ENCODE peak calls at places on chromosome 13, in six cellular contexts. I is GM06990, Z is colonic mucosa, W is OCI-LY7, F is thoracic aorta, D is fibroblast of pulmonary artery. X is an unnamed sample.

GRCh38 chr13:29702912-29703351 is 107.4 kb upstream of the SLC7A1 start:
- DNase-seq in Z (no peak), W (no peak), F (no peak), I (no peak), D (peak), X (no peak)

GRCh38 chr13:48564046-48564445 is 31.2 kb upstream of the RCBTB2 start:
- DNase-seq in I (no peak), F (no peak), Z (no peak), W (no peak), D (no peak), X (no peak)

GRCh38 chr13:100235311-100235901 is 146.5 kb downstream of the PCCA start:
- DNase-seq in F (no peak), D (peak), W (peak), Z (peak), I (no peak), X (peak)

GRCh38 chr13:100203696-100204367 is 114.9 kb downstream of the PCCA start:
- DNase-seq in I (peak), Z (no peak), D (peak), W (no peak), F (no peak), X (peak)

GRCh38 chr13:44649118-44649455 is 73.0 kb upstream of the TSC22D1 start:
- DNase-seq in Z (no peak), D (no peak), F (no peak), I (no peak), W (no peak), X (peak)

GRCh38 chr13:49053899-49054298 is 78.2 kb downstream of the FNDC3A start:
- DNase-seq in W (no peak), D (no peak), F (no peak), Z (no peak), I (no peak), X (no peak)

GRCh38 chr13:98420560-98421175 is 156.2 kb downstream of the STK24 start:
- DNase-seq in W (no peak), Z (no peak), F (no peak), I (no peak), D (no peak), X (no peak)

GRCh38 chr13:65677906-65678305 is 1552.2 kb downstream of the PCDH9 start:
- DNase-seq in Z (no peak), W (no peak), F (no peak), I (no peak), D (peak), X (no peak)

GRCh38 chr13:98308525-98308911 is 131.4 kb upstream of the RNF113B start:
- DNase-seq in W (no peak), D (no peak), I (no peak), Z (no peak), F (no peak), X (no peak)

GRCh38 chr13:26946675-26947342 is 186.2 kb upstream of the GPR12 start:
- DNase-seq in W (peak), F (no peak), D (peak), I (no peak), Z (no peak), X (peak)

GRCh38 chr13:76903544-76904162 is 17.4 kb upstream of the KCTD12 start:
- DNase-seq in D (peak), Z (peak), W (peak), I (peak), F (no peak), X (peak)

GRCh38 chr13:27969073-27969865 is at the start of gene CDX2:
- DNase-seq in Z (peak), W (no peak), D (no peak), F (no peak), I (no peak), X (no peak)

GRCh38 chr13:60701919-60702318 is 304.9 kb downstream of the TDRD3 start:
- DNase-seq in W (no peak), Z (no peak), I (no peak), D (no peak), F (no peak), X (no peak)

GRCh38 chr13:75415720-75416119 is 66.2 kb downstream of the TBC1D4 start:
- DNase-seq in W (no peak), I (no peak), F (no peak), Z (no peak), D (peak), X (no peak)

GRCh38 chr13:111893071-111893606 is 173.8 kb upstream of the SOX1 start:
- DNase-seq in F (no peak), I (no peak), D (no peak), Z (no peak), W (no peak), X (no peak)

GRCh38 chr13:74770361-74770760 is 636.2 kb upstream of the KLF12 start:
- DNase-seq in F (no peak), W (no peak), I (no peak), D (peak), Z (no peak), X (no peak)

GRCh38 chr13:62747629-62748028 is 1332.0 kb upstream of the PCDH20 start:
- DNase-seq in I (no peak), F (no peak), Z (no peak), W (no peak), D (no peak), X (no peak)

GRCh38 chr13:111966969-111967368 is 100.0 kb upstream of the SOX1 start:
- DNase-seq in Z (no peak), W (no peak), D (no peak), F (no peak), I (no peak), X (no peak)

GRCh38 chr13:58592052-58592451 is 960.5 kb downstream of the PCDH17 start:
- DNase-seq in W (no peak), D (no peak), I (no peak), Z (no peak), F (no peak), X (no peak)

GRCh38 chr13:34156841-34157365 is 339.0 kb downstream of the RFC3 start:
- DNase-seq in F (peak), W (no peak), D (peak), I (peak), Z (peak), X (peak)

GRCh38 chr13:41053384-41053826 is 7.9 kb upstream of the WBP4 start:
- DNase-seq in D (peak), I (peak), F (no peak), Z (peak), W (peak), X (no peak)

GRCh38 chr13:36608474-36608873 is 65.3 kb upstream of the SERTM1 start:
- DNase-seq in Z (no peak), D (no peak), W (no peak), I (no peak), F (no peak), X (no peak)

GRCh38 chr13:97264663-97265062 is 42.5 kb downstream of the MBNL2 start:
- DNase-seq in W (no peak), D (no peak), I (no peak), F (no peak), Z (no peak), X (no peak)

GRCh38 chr13:109309625-109310363 is 476.6 kb downstream of the IRS2 start:
- DNase-seq in D (no peak), I (no peak), W (no peak), F (no peak), Z (no peak), X (no peak)

GRCh38 chr13:109148243-109148642 is 518.8 kb downstream of the MYO16 start:
- DNase-seq in I (no peak), D (peak), F (no peak), Z (no peak), W (no peak), X (no peak)

GRCh38 chr13:75101997-75102720 is 379.8 kb downstream of the TBC1D4 start:
- DNase-seq in F (no peak), D (peak), I (no peak), W (no peak), Z (no peak), X (no peak)

GRCh38 chr13:113991191-113991669 is 17.4 kb upstream of the C13orf46 start:
- DNase-seq in Z (no peak), I (no peak), F (no peak), D (no peak), W (no peak), X (no peak)

GRCh38 chr13:26184791-26185250 is 37.3 kb downstream of the RNF6 start:
- DNase-seq in Z (peak), I (no peak), F (no peak), W (peak), D (peak), X (peak)

GRCh38 chr13:76012091-76012721 is 376.1 kb downstream of the LMO7 start:
- DNase-seq in D (peak), W (no peak), F (no peak), Z (no peak), I (no peak), X (no peak)

GRCh38 chr13:98794498-98794897 is 42.0 kb upstream of the SLC15A1 start:
- DNase-seq in Z (no peak), I (no peak), W (no peak), D (no peak), F (no peak), X (no peak)

GRCh38 chr13:114087430-114087829 is 45.0 kb downstream of the RASA3 start:
- DNase-seq in I (no peak), Z (no peak), W (no peak), F (no peak), D (no peak), X (no peak)

GRCh38 chr13:51221674-51222509 is at the start of gene FAM124A:
- DNase-seq in F (no peak), I (peak), D (no peak), Z (peak), W (peak), X (peak)
- TF ChIP-seq CTCF in F (no peak), I (no peak), D (no peak), Z (no peak), W (no peak), X (no peak)

GRCh38 chr13:38566023-38566422 is 120.9 kb upstream of the FREM2 start:
- DNase-seq in F (no peak), W (no peak), I (no peak), Z (no peak), D (no peak), X (no peak)
- TF ChIP-seq CTCF in F (no peak), W (no peak), I (no peak), Z (no peak), D (no peak), X (no peak)

GRCh38 chr13:102678339-102679122 is 16.3 kb downstream of the METTL21C start:
- DNase-seq in Z (no peak), D (no peak), F (no peak), I (no peak), W (no peak), X (no peak)
- TF ChIP-seq CTCF in Z (no peak), D (no peak), F (no peak), I (no peak), W (no peak), X (no peak)

GRCh38 chr13:20709782-20710181 is 6.3 kb downstream of the IL17D start:
- DNase-seq in Z (no peak), D (no peak), I (no peak), W (no peak), F (no peak), X (no peak)

GRCh38 chr13:20709369-20709768 is 5.9 kb downstream of the IL17D start:
- DNase-seq in W (no peak), F (no peak), D (no peak), Z (no peak), I (no peak), X (no peak)

GRCh38 chr13:20713751-20714150 is 10.3 kb downstream of the IL17D start:
- DNase-seq in I (no peak), D (peak), W (no peak), Z (no peak), F (no peak), X (peak)

GRCh38 chr13:20713014-20713376 is 9.5 kb downstream of the IL17D start:
- DNase-seq in F (no peak), I (no peak), W (no peak), Z (no peak), D (no peak), X (no peak)

DNA sequence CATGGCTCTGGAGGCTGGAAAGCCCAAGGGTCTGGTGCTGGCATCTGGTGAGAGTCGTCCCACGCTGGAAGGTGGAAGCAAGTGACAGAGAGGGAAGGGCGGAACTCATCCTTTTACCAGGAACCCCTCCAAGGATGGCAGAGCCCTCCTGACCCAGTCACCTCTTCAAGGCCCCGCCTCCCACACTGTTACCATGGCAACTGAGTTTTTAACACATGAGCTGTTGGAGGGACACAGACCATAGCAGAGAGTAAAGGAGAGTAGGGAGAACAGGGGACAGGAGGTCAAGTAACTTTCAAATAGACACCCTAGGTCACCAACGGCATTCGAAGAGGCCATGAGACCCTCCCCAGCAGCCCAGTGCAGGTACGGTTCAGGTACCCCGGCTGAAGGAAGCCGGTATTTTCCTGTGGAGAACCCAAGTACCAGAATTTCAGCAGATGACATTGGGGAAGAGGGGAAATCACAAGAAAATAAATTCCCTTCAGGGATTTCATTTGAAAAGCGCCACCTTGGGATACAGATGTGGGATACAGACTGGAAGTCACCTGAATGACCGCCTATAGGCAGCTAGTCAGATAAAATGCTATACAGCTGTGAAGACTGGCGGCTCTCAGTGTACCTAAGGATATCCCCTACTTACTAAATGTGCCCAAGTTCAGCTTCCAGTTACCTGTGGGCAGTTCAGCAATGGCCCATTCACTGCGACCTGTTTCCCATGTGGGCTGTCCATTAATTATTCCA is 8.0 kb downstream of the IL17D start:
- DNase-seq in D (no peak), Z (no peak), W (no peak), F (no peak), I (no peak), X (peak)
- TF ChIP-seq CTCF in D (peak), Z (no peak), W (no peak), F (no peak), I (no peak), X (no peak)

GRCh38 chr13:71674776-71675352 is 192.1 kb downstream of the DACH1 start:
- DNase-seq in F (no peak), I (no peak), D (no peak), W (no peak), Z (no peak), X (no peak)

GRCh38 chr13:71677114-71677513 is 189.9 kb downstream of the DACH1 start:
- DNase-seq in F (no peak), I (no peak), Z (no peak), W (no peak), D (no peak), X (no peak)

DNA sequence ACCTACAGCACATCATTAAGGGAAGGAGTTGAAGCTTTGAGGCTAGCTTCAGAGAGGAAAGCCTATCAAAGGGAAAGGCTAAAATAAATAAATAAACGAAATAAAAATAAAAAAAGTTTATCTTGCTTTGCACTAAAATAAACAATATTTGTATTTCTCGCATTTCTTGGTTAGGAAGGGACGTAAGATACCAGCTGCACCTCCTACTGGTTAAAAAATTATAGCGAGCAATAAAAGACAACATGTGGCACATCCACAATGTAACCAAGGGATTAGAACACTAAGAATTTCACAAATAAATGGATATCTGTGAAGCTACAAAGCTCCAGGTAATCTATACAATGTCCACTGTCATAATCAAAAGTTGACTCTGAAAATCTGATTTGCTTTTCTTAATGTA is 194.5 kb downstream of the DACH1 start:
- DNase-seq in D (peak), Z (no peak), W (no peak), F (no peak), I (no peak), X (no peak)
- TF ChIP-seq CTCF in D (peak), Z (no peak), W (peak), F (no peak), I (peak), X (no peak)